ENCODE peak calls at places on chromosome 16, in five cellular contexts. S is heart left ventricle, Z is thoracic aorta, K is body of pancreas, C is MM.1S. R is an unnamed sample.

GRCh38 chr16:19645557-19645981 is 72.5 kb downstream of the KNOP1 start:
- DNase-seq in S (peak), Z (no peak), K (peak), C (no peak), R (no peak)

GRCh38 chr16:1903845-1904820 is 14.1 kb downstream of the HS3ST6 start:
- DNase-seq in S (no peak), Z (no peak), K (no peak), C (no peak), R (no peak)

GRCh38 chr16:54939537-54940278 is 9.0 kb downstream of the IRX5 start:
- DNase-seq in S (no peak), Z (no peak), K (no peak), C (no peak), R (no peak)

GRCh38 chr16:71882505-71883192 is 1.3 kb downstream of the ZNF821 start:
- DNase-seq in S (no peak), Z (peak), K (peak), C (peak), R (no peak)

GRCh38 chr16:68267612-68268405 is 3.5 kb downstream of the SLC7A6 start:
- DNase-seq in S (no peak), Z (no peak), K (no peak), C (no peak), R (no peak)

GRCh38 chr16:72856797-72857196 is 191.1 kb downstream of the ZFHX3 start:
- DNase-seq in S (no peak), Z (no peak), K (peak), C (no peak), R (peak)

GRCh38 chr16:85563515-85564276 is 49.4 kb upstream of the GSE1 start:
- DNase-seq in S (peak), Z (no peak), K (peak), C (no peak), R (peak)

GRCh38 chr16:12160249-12160648 is 183.7 kb downstream of the SNX29 start:
- DNase-seq in S (no peak), Z (no peak), K (no peak), C (no peak), R (no peak)

GRCh38 chr16:23160574-23160973 is 11.3 kb upstream of the USP31 start:
- DNase-seq in S (no peak), Z (no peak), K (no peak), C (no peak), R (no peak)

GRCh38 chr16:64990101-64990500 is 131.8 kb downstream of the CDH11 start:
- DNase-seq in S (no peak), Z (no peak), K (no peak), C (no peak), R (no peak)

GRCh38 chr16:53502331-53503269 is at the start of gene AKTIP:
- DNase-seq in S (no peak), Z (no peak), K (peak), C (peak), R (no peak)

GRCh38 chr16:21599994-21600773 is 807 bp downstream of the METTL9 start:
- DNase-seq in S (no peak), Z (no peak), K (no peak), C (peak), R (no peak)

GRCh38 chr16:47646914-47647313 is 185.8 kb downstream of the PHKB start:
- DNase-seq in S (no peak), Z (no peak), K (no peak), C (no peak), R (no peak)

GRCh38 chr16:47643610-47644009 is 182.5 kb downstream of the PHKB start:
- DNase-seq in S (no peak), Z (no peak), K (no peak), C (no peak), R (no peak)

GRCh38 chr16:47644166-47644565 is 183.0 kb downstream of the PHKB start:
- DNase-seq in S (no peak), Z (no peak), K (peak), C (no peak), R (peak)

GRCh38 chr16:47644661-47645060 is 183.5 kb downstream of the PHKB start:
- DNase-seq in S (no peak), Z (no peak), K (no peak), C (no peak), R (no peak)
- H3K4me3 ChIP-seq in S (no peak), Z (no peak), K (no peak), C (no peak), R (no peak)

GRCh38 chr16:58337090-58337444 is 42.2 kb upstream of the PRSS54 start:
- DNase-seq in S (no peak), Z (no peak), K (peak), C (no peak), R (no peak)
- H3K4me3 ChIP-seq in S (peak), Z (peak), K (no peak), C (peak), R (no peak)

DNA sequence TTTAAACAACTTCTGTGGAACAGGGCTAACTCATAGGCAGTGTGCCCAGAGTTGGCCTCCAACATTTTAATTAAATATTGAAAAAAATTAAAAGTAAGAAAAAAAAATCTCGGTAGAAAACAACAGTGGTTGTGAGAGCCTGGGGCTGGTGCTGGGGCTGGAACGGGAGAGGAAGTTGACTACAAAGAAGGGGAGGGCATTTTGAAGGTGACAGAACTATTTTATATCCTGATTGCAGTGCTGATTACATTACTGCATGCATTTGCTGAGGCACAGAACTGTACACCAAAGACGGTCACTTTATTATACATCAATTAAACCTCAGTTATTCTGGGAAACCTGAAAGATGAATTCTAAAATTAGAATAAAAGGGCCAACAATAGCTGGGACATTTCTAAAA is 142.5 kb downstream of the PARN start:
- DNase-seq in S (no peak), Z (no peak), K (no peak), C (no peak), R (no peak)
- H3K4me3 ChIP-seq in S (peak), Z (peak), K (no peak), C (no peak), R (no peak)

GRCh38 chr16:61131447-61131846 is 904.8 kb downstream of the CDH8 start:
- DNase-seq in S (no peak), Z (no peak), K (no peak), C (no peak), R (no peak)
- H3K4me3 ChIP-seq in S (no peak), Z (no peak), K (no peak), C (no peak), R (no peak)

DNA sequence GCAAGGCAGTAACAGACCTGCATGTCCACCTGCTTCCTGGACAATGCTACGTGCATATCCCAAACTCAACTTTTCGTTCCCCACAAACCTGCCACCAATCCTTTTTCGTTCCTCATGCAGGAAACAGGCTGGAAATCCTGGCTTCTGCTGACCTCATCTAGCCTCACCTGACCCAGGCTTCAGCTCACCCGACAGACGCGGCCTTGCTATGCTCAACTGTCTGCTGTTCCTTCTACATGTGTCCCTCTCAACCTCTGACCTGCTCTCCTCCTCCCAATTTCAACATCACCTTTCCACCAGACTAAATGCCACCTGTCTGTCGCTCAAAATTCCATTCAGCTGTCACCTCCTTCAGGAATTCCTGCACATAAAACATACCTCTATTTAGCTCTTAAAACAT is 44.5 kb downstream of the XPO6 start:
- DNase-seq in S (no peak), Z (no peak), K (no peak), C (no peak), R (no peak)
- H3K4me3 ChIP-seq in S (no peak), Z (no peak), K (no peak), C (no peak), R (no peak)

GRCh38 chr16:84159800-84160199 is 14.7 kb downstream of the DNAAF1 start:
- DNase-seq in S (no peak), Z (no peak), K (no peak), C (no peak), R (no peak)

GRCh38 chr16:84158455-84158854 is 13.3 kb downstream of the DNAAF1 start:
- DNase-seq in S (no peak), Z (no peak), K (no peak), C (no peak), R (no peak)

GRCh38 chr16:84161011-84161410 is 15.9 kb downstream of the DNAAF1 start:
- DNase-seq in S (no peak), Z (no peak), K (no peak), C (no peak), R (no peak)

GRCh38 chr16:84156342-84156784 is 11.3 kb downstream of the DNAAF1 start:
- DNase-seq in S (no peak), Z (no peak), K (no peak), C (no peak), R (no peak)

GRCh38 chr16:84159006-84159405 is 13.9 kb downstream of the DNAAF1 start:
- DNase-seq in S (no peak), Z (no peak), K (no peak), C (no peak), R (peak)
- H3K4me3 ChIP-seq in S (no peak), Z (no peak), K (no peak), C (no peak), R (no peak)

GRCh38 chr16:10870137-10870776 is 6.7 kb upstream of the CIITA start:
- DNase-seq in S (no peak), Z (no peak), K (no peak), C (no peak), R (no peak)
- H3K4me3 ChIP-seq in S (no peak), Z (no peak), K (no peak), C (no peak), R (no peak)

GRCh38 chr16:354971-355441 is 2.5 kb upstream of the AXIN1 start:
- DNase-seq in S (no peak), Z (no peak), K (no peak), C (no peak), R (no peak)
- H3K4me3 ChIP-seq in S (no peak), Z (no peak), K (no peak), C (no peak), R (no peak)

DNA sequence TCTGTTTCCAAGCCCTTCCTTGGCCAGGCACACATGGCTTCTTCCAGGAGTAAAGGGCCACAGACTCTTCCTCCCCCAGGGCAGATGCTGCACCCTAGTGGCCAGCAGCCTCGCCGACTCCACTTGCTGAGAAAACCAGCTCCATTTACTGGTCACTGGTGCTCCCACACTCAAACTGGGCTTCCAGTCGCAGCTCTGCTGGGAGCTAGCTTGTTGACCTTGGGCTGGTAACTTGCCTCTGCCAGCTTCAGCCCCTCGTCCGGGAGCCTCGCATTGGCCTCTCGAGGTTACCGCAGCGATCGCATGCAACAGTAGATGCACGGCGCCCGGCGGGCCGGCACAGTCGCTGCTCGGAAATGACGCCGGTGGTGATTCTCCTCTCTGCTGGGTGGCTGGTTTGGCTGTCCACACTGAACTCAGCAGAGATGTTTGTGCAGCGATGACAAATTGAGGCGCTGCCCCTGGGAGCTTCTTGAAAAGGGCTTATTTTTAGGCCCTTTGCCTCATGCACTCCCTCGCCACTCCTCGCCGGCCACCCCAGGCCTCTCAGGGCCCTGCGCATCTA is 81.7 kb upstream of the PLCG2 start:
- DNase-seq in S (peak), Z (no peak), K (peak), C (peak), R (no peak)
- H3K4me3 ChIP-seq in S (no peak), Z (no peak), K (no peak), C (no peak), R (no peak)

DNA sequence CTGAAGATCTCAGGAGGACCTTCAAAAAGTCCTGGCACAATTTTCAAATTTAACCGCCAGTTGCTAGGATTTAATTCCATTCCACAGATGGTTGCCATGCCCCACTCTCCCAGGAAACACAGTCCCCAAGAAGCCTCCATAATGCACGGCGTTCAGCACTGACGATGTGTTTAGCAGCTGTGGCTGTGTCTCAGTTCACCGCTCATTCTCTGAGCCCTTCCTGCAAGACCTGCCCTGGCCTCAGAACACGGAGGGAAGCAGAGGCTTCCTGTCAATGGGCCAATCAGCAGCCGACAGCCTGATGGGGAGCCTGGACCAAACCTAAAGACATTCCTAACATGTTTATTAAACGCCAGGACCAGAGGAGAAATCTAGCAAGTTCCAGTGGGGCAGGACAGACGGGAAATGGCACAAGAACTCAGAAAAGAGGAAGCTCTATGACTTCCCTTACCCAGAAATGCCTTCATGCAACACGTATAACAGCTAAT is 4.9 kb downstream of the MYLK3 start:
- DNase-seq in S (no peak), Z (no peak), K (no peak), C (no peak), R (peak)
- H3K4me3 ChIP-seq in S (peak), Z (no peak), K (no peak), C (no peak), R (no peak)